ENCODE peak calls at places on chromosomes 4 and X, in nine cellular contexts. A is neural progenitor cell, S is endodermal cell, N is psoas muscle, W is AG04450, M is cardiac muscle cell, D is heart right ventricle, L is ovary, V is fibroblast of lung. B is an unnamed sample.

GRCh38 chr4:68451246-68452211 is 4.3 kb downstream of the TMPRSS11E start:
- DNase-seq in A (no peak), S (no peak), N (no peak), W (no peak), M (no peak), D (no peak), L (no peak), V (no peak), B (peak)

GRCh38 chr4:25058796-25059195 is 28.1 kb upstream of the LGI2 start:
- DNase-seq in A (no peak), S (no peak), N (no peak), W (no peak), M (no peak), D (no peak), L (no peak), V (no peak), B (no peak)

GRCh38 chr4:141501931-141502330 is 134.5 kb upstream of the IL15 start:
- DNase-seq in A (no peak), S (no peak), N (no peak), W (no peak), M (no peak), D (no peak), L (no peak), V (peak), B (peak)

GRCh38 chr4:95363579-95363965 is 185.2 kb downstream of the UNC5C start:
- DNase-seq in A (peak), S (no peak), N (no peak), W (no peak), M (no peak), D (no peak), L (no peak), V (no peak), B (no peak)

GRCh38 chr4:13705521-13706035 is 78.1 kb upstream of the BOD1L1 start:
- DNase-seq in A (no peak), S (no peak), N (no peak), W (no peak), M (peak), D (peak), L (no peak), V (no peak), B (peak)

GRCh38 chr4:125398263-125398662 is 83.5 kb downstream of the FAT4 start:
- DNase-seq in A (no peak), S (no peak), N (no peak), W (no peak), M (no peak), D (no peak), L (no peak), V (no peak), B (no peak)

GRCh38 chrX:84729809-84730208 is 227.6 kb upstream of the HDX start:
- DNase-seq in A (peak), S (peak), N (no peak), W (no peak), M (peak), D (no peak), L (no peak), V (peak), B (no peak)

GRCh38 chr4:48360285-48360965 is 19.1 kb downstream of the SLAIN2 start:
- DNase-seq in A (no peak), S (no peak), N (no peak), W (peak), M (no peak), D (no peak), L (no peak), V (peak), B (peak)

GRCh38 chr4:20679946-20680345 is 20.3 kb upstream of the PACRGL start:
- DNase-seq in A (no peak), S (no peak), N (no peak), W (no peak), M (no peak), D (no peak), L (no peak), V (no peak), B (no peak)

GRCh38 chr4:112817933-112818921 is 181.3 kb downstream of the LARP7 start:
- DNase-seq in A (peak), S (peak), N (peak), W (peak), M (peak), D (peak), L (peak), V (peak), B (peak)

GRCh38 chrX:150731795-150732194 is 38.6 kb downstream of the MTMR1 start:
- DNase-seq in A (no peak), S (no peak), N (no peak), W (peak), M (no peak), D (peak), L (no peak), V (peak), B (peak)

GRCh38 chr4:10115657-10116624 is 658 bp downstream of the WDR1 start:
- DNase-seq in A (peak), S (peak), N (peak), W (no peak), M (peak), D (no peak), L (peak), V (no peak), B (peak)

GRCh38 chrX:138710866-138711331 is 618 bp downstream of the FGF13 start:
- DNase-seq in A (peak), S (peak), N (peak), W (no peak), M (peak), D (no peak), L (peak), V (no peak), B (no peak)

GRCh38 chr4:80931645-80932215 is 98.8 kb upstream of the BMP3 start:
- DNase-seq in A (peak), S (no peak), N (no peak), W (no peak), M (no peak), D (no peak), L (peak), V (no peak), B (no peak)

GRCh38 chrX:107845625-107846024 is 20.0 kb downstream of the MID2 start:
- DNase-seq in A (no peak), S (no peak), N (no peak), W (no peak), M (peak), D (peak), L (no peak), V (no peak), B (no peak)

GRCh38 chr4:70670332-70671014 is 4.2 kb upstream of the JCHAIN start:
- DNase-seq in A (no peak), S (no peak), N (no peak), W (no peak), M (no peak), D (no peak), L (no peak), V (peak), B (no peak)

GRCh38 chrX:154698630-154699248 is 45.4 kb upstream of the CTAG2 start:
- DNase-seq in A (no peak), S (peak), N (no peak), W (no peak), M (no peak), D (peak), L (no peak), V (no peak), B (no peak)

GRCh38 chr4:109989044-109989443 is 76.4 kb downstream of the EGF start:
- DNase-seq in A (no peak), S (no peak), N (no peak), W (no peak), M (no peak), D (no peak), L (no peak), V (peak), B (peak)

GRCh38 chr4:15707363-15707715 is 4.5 kb downstream of the BST1 start:
- DNase-seq in A (no peak), S (no peak), N (no peak), W (no peak), M (no peak), D (no peak), L (no peak), V (no peak), B (no peak)

GRCh38 chr4:38547052-38547451 is 116.9 kb upstream of the KLF3 start:
- DNase-seq in A (no peak), S (no peak), N (no peak), W (no peak), M (no peak), D (no peak), L (no peak), V (no peak), B (no peak)

GRCh38 chr4:15891312-15891711 is 47.2 kb downstream of the FGFBP1 start:
- DNase-seq in A (no peak), S (no peak), N (no peak), W (no peak), M (no peak), D (no peak), L (no peak), V (no peak), B (no peak)

GRCh38 chr4:152605641-152606304 is 69.9 kb upstream of the FBXW7 start:
- DNase-seq in A (peak), S (peak), N (no peak), W (no peak), M (no peak), D (peak), L (no peak), V (peak), B (no peak)

GRCh38 chrX:122076241-122076640 is 1028.8 kb downstream of the GLUD2 start:
- DNase-seq in A (no peak), S (no peak), N (no peak), W (no peak), M (no peak), D (no peak), L (no peak), V (no peak), B (no peak)

GRCh38 chr4:57137261-57137660 is 27.1 kb upstream of the IGFBP7 start:
- DNase-seq in A (no peak), S (no peak), N (no peak), W (no peak), M (no peak), D (no peak), L (no peak), V (no peak), B (no peak)

GRCh38 chrX:150486011-150486410 is 82.4 kb upstream of the MTM1 start:
- DNase-seq in A (peak), S (peak), N (peak), W (peak), M (peak), D (peak), L (peak), V (peak), B (peak)

GRCh38 chr4:112766422-112766821 is 129.5 kb downstream of the LARP7 start:
- DNase-seq in A (peak), S (peak), N (no peak), W (no peak), M (peak), D (no peak), L (no peak), V (peak), B (no peak)

GRCh38 chr4:185597532-185598188 is 62.4 kb upstream of the PDLIM3 start:
- DNase-seq in A (peak), S (peak), N (peak), W (peak), M (peak), D (peak), L (peak), V (peak), B (peak)

GRCh38 chrX:133645977-133646750 is 230.9 kb upstream of the GPC4 start:
- DNase-seq in A (no peak), S (no peak), N (no peak), W (no peak), M (no peak), D (no peak), L (no peak), V (peak), B (peak)

GRCh38 chr4:156390599-156391296 is 437.1 kb upstream of the CTSO start:
- DNase-seq in A (no peak), S (no peak), N (no peak), W (no peak), M (no peak), D (no peak), L (no peak), V (peak), B (no peak)

GRCh38 chr4:143287571-143287923 is 49.1 kb upstream of the GAB1 start:
- DNase-seq in A (peak), S (peak), N (no peak), W (no peak), M (no peak), D (no peak), L (no peak), V (no peak), B (no peak)
- H3K27ac ChIP-seq in A (no peak), S (no peak), N (peak), W (peak), M (no peak), D (peak), L (peak), V (peak), B (no peak)

DNA sequence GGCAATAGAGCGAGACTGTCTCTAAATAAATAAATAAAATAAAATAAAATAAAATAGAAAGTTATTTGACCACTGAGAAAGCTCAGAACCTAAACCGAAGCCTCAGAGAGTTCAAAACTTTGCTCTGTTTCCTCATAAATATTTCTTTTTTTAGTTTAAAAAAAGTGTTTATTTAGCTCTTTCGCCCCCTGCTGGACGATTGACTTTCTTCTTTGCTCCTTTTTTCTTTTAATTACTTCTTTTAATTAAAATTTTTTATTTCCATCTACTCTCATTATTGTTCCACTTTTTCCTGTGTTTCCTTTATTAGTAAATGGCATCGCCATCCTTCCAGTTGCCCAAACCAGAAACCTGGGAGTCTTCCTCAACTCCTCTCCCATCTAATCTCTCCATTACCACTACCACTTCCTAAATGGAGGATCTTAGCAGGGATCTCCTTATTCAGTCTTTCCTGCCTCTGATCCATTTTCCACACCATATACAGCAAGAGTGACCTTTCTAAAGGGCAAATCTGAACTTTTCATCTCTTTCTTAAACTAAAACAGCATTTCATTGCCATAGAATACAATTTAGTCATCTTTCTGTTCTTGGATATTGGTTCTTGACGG is 728 bp upstream of the IL13RA2 start:
- DNase-seq in A (peak), S (peak), N (no peak), W (no peak), M (peak), D (no peak), L (no peak), V (peak), B (no peak)
- TF ChIP-seq CTCF in A (peak), S (peak), N (peak), W (no peak), M (peak), D (peak), L (no peak), V (peak), B (no peak)

GRCh38 chr4:120557372-120557771 is 365.2 kb downstream of the PRDM5 start:
- DNase-seq in A (no peak), S (no peak), N (no peak), W (no peak), M (no peak), D (no peak), L (no peak), V (peak), B (no peak)
- H3K27ac ChIP-seq in A (no peak), S (no peak), N (no peak), W (no peak), M (no peak), D (no peak), L (no peak), V (no peak), B (no peak)

GRCh38 chr4:168621806-168622589 is 125.1 kb downstream of the PALLD start:
- DNase-seq in A (no peak), S (no peak), N (no peak), W (peak), M (no peak), D (no peak), L (no peak), V (peak), B (no peak)
- TF ChIP-seq CTCF in A (no peak), S (no peak), N (no peak), W (no peak), M (no peak), D (no peak), L (no peak), V (no peak), B (no peak)

GRCh38 chr4:88242144-88242543 is 42.2 kb downstream of the PPM1K start:
- DNase-seq in A (no peak), S (no peak), N (no peak), W (no peak), M (no peak), D (no peak), L (no peak), V (no peak), B (no peak)

GRCh38 chr4:88247148-88247547 is 37.2 kb downstream of the PPM1K start:
- DNase-seq in A (no peak), S (no peak), N (no peak), W (no peak), M (no peak), D (no peak), L (no peak), V (no peak), B (no peak)

GRCh38 chr4:88244821-88245579 is 39.4 kb downstream of the PPM1K start:
- DNase-seq in A (no peak), S (no peak), N (peak), W (no peak), M (no peak), D (no peak), L (no peak), V (no peak), B (no peak)

GRCh38 chr4:88246600-88246999 is 37.8 kb downstream of the PPM1K start:
- DNase-seq in A (no peak), S (no peak), N (no peak), W (no peak), M (no peak), D (no peak), L (no peak), V (no peak), B (no peak)

DNA sequence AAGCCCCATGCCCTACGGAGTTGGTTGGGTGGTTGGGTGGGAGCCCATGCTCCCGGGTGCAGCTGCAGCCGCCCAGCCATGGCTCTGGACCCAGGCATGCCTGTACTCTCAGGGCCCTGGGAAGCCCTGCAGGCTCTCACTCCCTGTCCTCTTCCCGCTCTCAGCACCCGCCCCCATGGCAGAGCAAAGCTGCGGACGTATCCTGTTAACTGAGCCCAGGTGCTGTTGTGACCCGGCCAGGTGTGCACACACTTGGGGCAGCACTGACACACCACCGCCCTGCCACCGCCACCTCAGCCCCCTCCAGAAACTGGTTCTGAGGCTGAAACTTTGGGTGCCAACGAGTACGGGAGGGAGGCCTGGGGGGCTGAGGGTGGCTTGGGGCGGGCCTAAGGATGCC is 40.3 kb downstream of the PPM1K start:
- DNase-seq in A (no peak), S (no peak), N (no peak), W (no peak), M (no peak), D (no peak), L (no peak), V (no peak), B (no peak)
- H3K27ac ChIP-seq in A (no peak), S (no peak), N (peak), W (no peak), M (no peak), D (no peak), L (no peak), V (no peak), B (no peak)

GRCh38 chr4:165384608-165385007 is 5.8 kb downstream of the CPE start:
- DNase-seq in A (no peak), S (no peak), N (no peak), W (no peak), M (no peak), D (no peak), L (no peak), V (peak), B (no peak)
- TF ChIP-seq CTCF in A (peak), S (peak), N (no peak), W (no peak), M (no peak), D (no peak), L (no peak), V (no peak), B (no peak)

B was measured in RWPE1.